ENCODE peak calls at places on chromosomes 7 and 10, in nine cellular contexts. Z is frontal cortex; R is amniotic stem cell; O is non-pigmented ciliary epithelial cell; B is HT-29; M is epithelial cell of esophagus; F is activated CD4-positive, alpha-beta T cell treated with anti-CD3 and anti-CD28 coated beads, Interleukin-2, amount 50 U/mL, for 48 hours; L is stimulated activated CD4-positive, alpha-beta T cell treated with anti-CD3 and anti-CD28 coated beads, Interleukin-2, amount 100 ng/mL, for 48 hours; T is posterior vena cava. Y is an unnamed sample.

GRCh38 chr7:79471283-79471682 is 17.8 kb upstream of the MAGI2 start:
- DNase-seq in Z (no peak), R (no peak), O (no peak), B (no peak), M (no peak), F (no peak), L (no peak), T (no peak), Y (no peak)

GRCh38 chr10:2037966-2038493 is 300.7 kb upstream of the ADARB2 start:
- DNase-seq in Z (no peak), R (no peak), O (no peak), B (no peak), M (no peak), F (peak; percentile 25), L (no peak), T (no peak), Y (no peak)

GRCh38 chr10:116070743-116071320 is 202.2 kb downstream of the GFRA1 start:
- DNase-seq in Z (no peak), R (no peak), O (no peak), B (no peak), M (no peak), F (no peak), L (no peak), T (no peak), Y (no peak)

GRCh38 chr7:41107938-41108448 is 594.9 kb downstream of the INHBA start:
- DNase-seq in Z (no peak), R (no peak), O (no peak), B (no peak), M (peak; percentile 92), F (no peak), L (no peak), T (no peak), Y (no peak)

GRCh38 chr7:142323706-142324105 is 65.8 kb upstream of the PRSS58 start:
- DNase-seq in Z (no peak), R (no peak), O (no peak), B (peak; percentile 52), M (peak; percentile 41), F (peak; percentile 72), L (peak; percentile 60), T (no peak), Y (no peak)

GRCh38 chr7:135281363-135281949 is 47.8 kb downstream of the STRA8 start:
- DNase-seq in Z (peak; percentile 78), R (peak; percentile 88), O (peak; percentile 60), B (peak; percentile 94), M (peak; percentile 92), F (peak; percentile 83), L (peak; percentile 76), T (no peak), Y (peak; percentile 76)

GRCh38 chr7:66321283-66321682 is 116.1 kb downstream of the TPST1 start:
- DNase-seq in Z (no peak), R (no peak), O (no peak), B (peak; percentile 13), M (peak; percentile 36), F (no peak), L (no peak), T (no peak), Y (no peak)

GRCh38 chr10:88865281-88865876 is 13.7 kb upstream of the ANKRD22 start:
- DNase-seq in Z (no peak), R (no peak), O (no peak), B (peak; percentile 76), M (peak; percentile 63), F (no peak), L (no peak), T (no peak), Y (no peak)

GRCh38 chr7:37045786-37046185 is 321.5 kb upstream of the AOAH start:
- DNase-seq in Z (no peak), R (no peak), O (no peak), B (no peak), M (no peak), F (no peak), L (no peak), T (no peak), Y (no peak)

GRCh38 chr7:151058766-151059361 is 525 bp upstream of the SLC4A2 start:
- DNase-seq in Z (no peak), R (no peak), O (no peak), B (peak; percentile 78), M (peak; percentile 27), F (peak; percentile 41), L (no peak), T (no peak), Y (no peak)

Y was measured in NCI-H2107.